ENCODE peak calls at places on chromosomes 5 and 9, in four cellular contexts. F, D, E and N are unnamed samples. For H3K27me3, the result is how much of the 10 kb centered on the place peaks cover.

GRCh38 chr9:76092572-76092971 is 202.1 kb downstream of the PCSK5 start:
- DNase-seq in F (no peak), D (no peak), E (no peak), N (no peak)

GRCh38 chr5:139911425-139912120 is 116.0 kb downstream of the PSD2 start:
- DNase-seq in F (no peak), D (no peak), E (no peak), N (no peak)

GRCh38 chr5:85670417-85670816 is 947.3 kb upstream of the COX7C start:
- DNase-seq in F (no peak), D (no peak), E (no peak), N (no peak)

GRCh38 chr5:177472460-177473441 is 683 bp downstream of the DBN1 start:
- DNase-seq in F (no peak), D (peak), E (no peak), N (no peak)

GRCh38 chr5:107400328-107400727 is 270.4 kb downstream of the EFNA5 start:
- DNase-seq in F (no peak), D (no peak), E (no peak), N (no peak)

GRCh38 chr9:12785251-12785880 is 10.5 kb downstream of the LURAP1L start:
- DNase-seq in F (peak), D (no peak), E (no peak), N (no peak)

GRCh38 chr5:83151821-83152220 is 74.5 kb downstream of the XRCC4 start:
- DNase-seq in F (peak), D (no peak), E (no peak), N (no peak)

GRCh38 chr5:68251804-68252648 is 36.5 kb downstream of the PIK3R1 start:
- DNase-seq in F (peak), D (no peak), E (peak), N (no peak)

GRCh38 chr5:140157032-140157781 is 17.8 kb upstream of the CYSTM1 start:
- DNase-seq in F (peak), D (peak), E (peak), N (peak)

GRCh38 chr9:130904070-130905044 is 7.7 kb upstream of the QRFP start:
- DNase-seq in F (no peak), D (no peak), E (no peak), N (no peak)

GRCh38 chr9:92393686-92394085 is 10.7 kb downstream of the OGN start:
- DNase-seq in F (no peak), D (no peak), E (no peak), N (no peak)

GRCh38 chr5:159448-160172 is 31.7 kb upstream of the LRRC14B start:
- DNase-seq in F (peak), D (no peak), E (no peak), N (no peak)

GRCh38 chr5:98796197-98796972 is 22.9 kb downstream of the RGMB start:
- DNase-seq in F (peak), D (no peak), E (peak), N (no peak)

GRCh38 chr5:111254613-111255012 is 30.4 kb downstream of the CAMK4 start:
- DNase-seq in F (peak), D (no peak), E (no peak), N (no peak)

GRCh38 chr9:98709968-98710965 is 1.5 kb upstream of the GABBR2 start:
- DNase-seq in F (peak), D (no peak), E (no peak), N (no peak)

GRCh38 chr9:23380821-23381220 is 445.2 kb downstream of the ELAVL2 start:
- DNase-seq in F (no peak), D (no peak), E (no peak), N (no peak)

GRCh38 chr5:77360969-77361368 is 131.1 kb downstream of the WDR41 start:
- DNase-seq in F (no peak), D (no peak), E (no peak), N (no peak)

GRCh38 chr9:108272350-108272899 is 583.4 kb downstream of the ACTL7B start:
- DNase-seq in F (peak), D (peak), E (peak), N (no peak)

GRCh38 chr5:174943785-174944184 is 219.4 kb downstream of the MSX2 start:
- DNase-seq in F (no peak), D (no peak), E (no peak), N (no peak)

GRCh38 chr5:120568716-120569115 is 104.6 kb downstream of the PRR16 start:
- DNase-seq in F (peak), D (no peak), E (no peak), N (no peak)

GRCh38 chr5:67971223-67971830 is 244.2 kb upstream of the PIK3R1 start:
- DNase-seq in F (peak), D (peak), E (peak), N (no peak)

GRCh38 chr5:892390-893136 is at the start of the genes BRD9 and TRIP13:
- DNase-seq in F (peak), D (peak), E (peak), N (peak)

GRCh38 chr5:123178693-123179092 is 89.7 kb downstream of the PRDM6 start:
- DNase-seq in F (no peak), D (no peak), E (no peak), N (no peak)

GRCh38 chr9:3807601-3808000 is 281.8 kb upstream of the RFX3 start:
- DNase-seq in F (no peak), D (no peak), E (no peak), N (no peak)

DNA sequence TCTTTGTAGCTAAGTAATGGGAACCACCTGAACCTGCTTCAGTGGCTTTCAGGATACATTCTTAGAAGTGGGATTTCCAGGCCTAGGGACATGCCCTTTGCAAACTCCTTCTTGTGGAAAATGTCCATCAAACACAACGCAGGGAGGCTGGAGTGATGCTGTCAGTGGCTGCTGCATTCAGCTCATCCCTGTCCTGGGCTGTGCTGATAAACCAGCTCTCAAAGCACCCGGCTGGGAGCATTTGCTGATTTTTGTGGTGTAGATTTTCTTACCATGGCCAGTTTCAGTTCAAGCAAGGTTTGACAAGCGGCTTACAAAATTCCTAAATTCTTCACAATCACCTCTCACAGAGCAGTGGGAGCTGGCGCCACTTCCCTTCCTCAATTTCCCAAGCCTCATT is 28.2 kb downstream of the FAM163B start:
- DNase-seq in F (no peak), D (no peak), E (no peak), N (no peak)
- H3K27me3 ChIP-seq in F (under half), D (under half), E (under half), N (under half)

DNA sequence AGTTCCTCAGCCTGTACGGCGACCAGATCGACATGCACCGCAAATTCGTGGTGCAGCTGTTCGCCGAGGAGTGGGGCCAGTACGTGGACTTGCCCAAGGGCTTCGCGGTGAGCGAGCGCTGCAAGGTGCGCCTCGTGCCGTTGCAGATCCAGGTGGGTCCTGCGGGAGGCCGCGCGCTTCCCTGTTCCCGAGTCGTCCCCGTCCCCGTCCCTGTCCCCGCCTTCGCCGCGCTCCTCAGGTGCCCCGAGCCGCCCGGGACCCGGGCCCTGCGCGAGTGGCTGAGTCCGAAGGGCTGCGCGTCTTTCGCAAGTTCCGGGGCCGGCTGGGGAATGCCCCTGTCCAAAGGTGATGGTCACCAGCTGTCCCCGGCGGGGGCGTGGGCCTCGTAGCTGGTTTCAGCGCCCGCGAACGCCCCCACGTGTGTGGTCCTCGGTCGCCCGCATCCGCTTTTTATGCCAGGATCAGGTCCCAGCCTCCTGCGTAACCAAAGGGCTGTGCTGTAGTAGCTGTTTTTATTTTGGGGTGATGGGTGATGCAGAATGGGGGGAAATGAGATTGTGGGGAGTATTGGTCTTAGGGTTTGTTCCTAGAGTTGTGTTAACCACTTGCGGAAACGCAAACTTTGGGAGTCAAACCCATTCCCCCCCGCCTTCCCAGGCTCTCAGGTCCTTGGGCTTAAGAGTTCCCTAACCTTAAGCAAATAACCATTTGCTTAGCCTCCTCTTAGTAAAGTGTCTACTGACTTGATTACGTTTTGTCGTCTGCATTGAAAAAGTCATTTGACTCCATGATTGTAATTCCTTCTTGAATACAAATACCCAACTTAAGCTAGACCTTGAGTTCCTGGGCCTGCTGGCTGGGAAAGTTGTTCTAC is 612 bp downstream of the ISOC1 start:
- DNase-seq in F (peak), D (peak), E (peak), N (peak)
- TF ChIP-seq POLR2A in F (no peak), D (no peak), E (no peak), N (no peak)

GRCh38 chr5:141641634-141642278 is 5.0 kb downstream of the RELL2 start:
- DNase-seq in F (peak), D (no peak), E (no peak), N (no peak)
- TF ChIP-seq CTCF in F (peak), D (no peak), E (no peak), N (no peak)

DNA sequence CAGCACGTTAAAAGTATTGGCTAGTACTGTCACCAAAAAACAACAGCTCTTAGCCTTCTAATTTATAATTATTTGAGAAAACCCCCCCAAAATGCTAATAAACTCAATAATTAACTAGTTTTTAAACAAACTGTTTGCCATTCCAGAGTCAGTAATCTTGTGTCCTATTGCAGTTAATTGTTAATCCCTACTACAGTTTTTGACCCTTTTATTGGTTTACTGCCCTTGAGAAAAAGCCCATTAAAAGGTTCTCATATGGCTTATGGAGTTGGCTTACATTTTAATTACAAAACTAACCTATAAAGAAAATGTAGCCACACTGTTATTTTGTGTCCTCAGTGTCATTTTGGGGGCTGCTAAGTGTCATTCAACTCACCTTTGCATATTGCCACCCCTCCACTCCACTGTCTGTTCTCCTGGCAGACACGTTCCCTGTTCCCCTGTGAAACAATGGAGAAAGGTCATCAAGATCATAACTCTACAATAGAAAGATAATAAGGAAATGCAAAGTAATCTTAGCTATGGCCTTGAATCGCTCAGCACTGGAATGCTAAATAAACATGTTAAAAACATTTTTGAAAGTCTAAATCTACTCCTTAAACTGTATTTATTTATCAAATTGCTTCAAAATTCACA is 51.6 kb upstream of the TXNDC8 start:
- DNase-seq in F (no peak), D (no peak), E (no peak), N (no peak)
- H3K27me3 ChIP-seq in F (under half), D (under half), E (under half), N (under half)

GRCh38 chr9:77839459-77840140 is 191.5 kb upstream of the GNA14 start:
- DNase-seq in F (peak), D (no peak), E (no peak), N (no peak)
- TF ChIP-seq POLR2A in F (no peak), D (no peak), E (no peak), N (no peak)

DNA sequence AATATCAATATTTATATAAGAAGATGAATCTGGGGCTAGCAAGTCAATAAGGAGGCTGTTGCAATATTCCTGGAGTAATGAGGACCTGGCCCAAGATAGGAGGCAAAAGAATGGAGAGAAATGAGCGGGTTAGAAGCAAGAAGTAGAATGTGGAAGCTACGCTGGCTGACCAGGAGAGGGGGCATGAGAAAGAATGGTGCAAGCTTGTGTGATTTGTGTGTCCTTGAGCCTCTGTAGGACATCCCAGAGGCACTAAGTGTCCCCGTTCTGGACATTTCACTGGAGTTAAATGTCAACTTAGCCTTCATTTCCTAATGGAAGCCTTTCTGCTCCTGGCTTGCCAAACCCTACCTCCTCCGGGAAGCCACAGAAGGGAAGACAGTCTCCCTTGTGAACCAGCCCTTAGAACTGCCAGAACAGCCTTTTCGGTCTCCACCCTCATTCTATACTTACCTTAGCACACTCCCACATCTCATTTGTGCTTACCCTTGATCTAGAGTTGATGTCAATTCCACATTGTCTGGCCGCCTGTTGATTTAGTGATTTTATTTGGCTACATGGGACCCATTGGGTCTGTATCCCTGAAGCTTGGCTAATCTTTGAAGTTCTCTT is 6.7 kb upstream of the PDE6A start:
- DNase-seq in F (no peak), D (no peak), E (no peak), N (no peak)
- TF ChIP-seq CTCF in F (no peak), D (no peak), E (no peak), N (no peak)

GRCh38 chr9:124008855-124009834 is 2.4 kb upstream of the LHX2 start:
- DNase-seq in F (no peak), D (no peak), E (no peak), N (no peak)
- H3K27me3 ChIP-seq in F (half or more), D (under half), E (under half), N (half or more)

DNA sequence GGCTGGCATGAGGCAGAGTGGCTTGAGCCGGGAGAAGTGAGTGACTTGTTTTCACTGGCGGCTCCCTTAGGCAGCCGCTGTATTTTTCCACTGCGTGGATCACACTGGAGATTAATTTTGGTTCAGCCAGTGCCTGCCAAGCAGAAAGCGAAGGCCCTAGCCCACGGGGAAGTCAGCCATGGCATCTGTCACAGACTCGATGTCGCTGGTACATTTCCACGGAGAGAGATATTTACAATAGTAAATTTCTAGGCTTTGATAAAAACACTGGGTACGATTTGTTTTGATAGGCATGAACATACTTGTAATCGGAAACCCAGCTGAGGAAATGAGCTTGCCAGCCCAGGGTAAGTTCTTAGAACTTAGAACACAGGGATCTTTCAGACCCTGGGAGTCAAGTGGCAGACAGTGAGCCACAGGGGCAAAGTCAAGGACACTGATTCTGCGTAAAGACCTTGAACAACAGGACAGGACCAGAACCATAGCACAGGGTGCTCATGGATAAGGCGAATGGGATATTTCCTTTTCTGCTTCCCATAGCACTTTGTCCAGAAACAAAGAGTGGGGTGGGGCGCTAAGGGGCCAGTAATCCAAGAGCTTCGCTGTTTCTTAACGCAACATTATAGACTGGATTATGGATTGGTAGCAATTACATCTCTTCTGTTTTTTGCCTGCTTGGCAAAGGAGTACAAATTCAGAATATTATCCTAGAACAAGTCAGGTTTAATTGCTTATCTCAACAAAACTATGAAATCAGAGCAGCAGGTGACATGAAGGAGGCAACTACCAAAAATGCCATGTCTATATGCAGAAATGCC is 4.5 kb downstream of the DUSP1 start:
- DNase-seq in F (peak), D (peak), E (peak), N (no peak)
- TF ChIP-seq POLR2A in F (no peak), D (no peak), E (no peak), N (peak)

GRCh38 chr9:89730715-89731114 is 125.9 kb downstream of the GADD45G start:
- DNase-seq in F (no peak), D (peak), E (no peak), N (no peak)
- TF ChIP-seq CTCF in F (no peak), D (no peak), E (no peak), N (peak)

GRCh38 chr5:78557601-78558000 is 91.0 kb downstream of the LHFPL2 start:
- DNase-seq in F (no peak), D (no peak), E (no peak), N (no peak)
- H3K27me3 ChIP-seq in F (under half), D (under half), E (under half), N (under half)